ENCODE peak calls at places on chromosomes 16 and 17, in seven cellular contexts. X is HCT116, N is H1, Y is HepG2, O is SK-N-SH, I is K562, K is GM12878. M is an unnamed sample.

GRCh38 chr17:5467416-5467815 is 1.4 kb downstream of the DHX33 start:
- DNase-seq in I (no peak), Y (no peak), O (peak; percentile 54), X (no peak), K (no peak), N (no peak), M (no peak)

GRCh38 chr16:53968896-53969295 is 264.9 kb downstream of the FTO start:
- DNase-seq in O (no peak), Y (no peak), I (no peak), K (no peak), X (no peak), N (no peak), M (no peak)

GRCh38 chr16:85200471-85201278 is 88.4 kb upstream of the CIBAR2 start:
- DNase-seq in O (no peak), K (no peak), X (peak; percentile 54), I (no peak), Y (peak; percentile 56), N (no peak), M (no peak)

GRCh38 chr17:59837362-59838195 is 55.2 kb downstream of the TUBD1 start:
- DNase-seq in N (no peak), K (peak; percentile 97), Y (peak; percentile 100), X (peak; percentile 100), O (no peak), I (peak; percentile 84), M (peak; percentile 98)

GRCh38 chr16:3087836-3088235 is 11.3 kb downstream of the ZSCAN10 start:
- DNase-seq in Y (no peak), O (no peak), X (no peak), N (no peak), K (no peak), I (no peak), M (no peak)

GRCh38 chr16:9012848-9013507 is 49.3 kb upstream of the USP7 start:
- DNase-seq in Y (no peak), O (peak; percentile 79), I (peak; percentile 15), K (no peak), N (peak; percentile 82), X (no peak), M (no peak)

GRCh38 chr17:77304051-77304745 is 163.4 kb downstream of the SEC14L1 start:
- DNase-seq in Y (no peak), O (peak; percentile 58), K (no peak), X (no peak), N (no peak), I (no peak), M (no peak)

GRCh38 chr16:67150058-67150832 is 553 bp downstream of the B3GNT9 start:
- DNase-seq in O (peak; percentile 97), Y (no peak), N (no peak), K (no peak), X (no peak), I (peak; percentile 53), M (no peak)

GRCh38 chr17:15029469-15029868 is 235.7 kb downstream of the PMP22 start:
- DNase-seq in K (no peak), Y (no peak), O (no peak), N (no peak), X (no peak), I (no peak), M (no peak)

GRCh38 chr17:1089915-1090314 is 89.9 kb downstream of the ABR start:
- DNase-seq in Y (no peak), K (no peak), I (no peak), N (no peak), X (no peak), O (no peak), M (no peak)

GRCh38 chr17:66753126-66753920 is 81.6 kb upstream of the CACNG5 start:
- DNase-seq in K (no peak), N (no peak), X (no peak), I (peak; percentile 28), O (no peak), Y (no peak), M (no peak)
- TF ChIP-seq JUND in K (no peak), N (no peak), X (no peak), I (peak; percentile 64), O (no peak), Y (no peak), M (no peak)

DNA sequence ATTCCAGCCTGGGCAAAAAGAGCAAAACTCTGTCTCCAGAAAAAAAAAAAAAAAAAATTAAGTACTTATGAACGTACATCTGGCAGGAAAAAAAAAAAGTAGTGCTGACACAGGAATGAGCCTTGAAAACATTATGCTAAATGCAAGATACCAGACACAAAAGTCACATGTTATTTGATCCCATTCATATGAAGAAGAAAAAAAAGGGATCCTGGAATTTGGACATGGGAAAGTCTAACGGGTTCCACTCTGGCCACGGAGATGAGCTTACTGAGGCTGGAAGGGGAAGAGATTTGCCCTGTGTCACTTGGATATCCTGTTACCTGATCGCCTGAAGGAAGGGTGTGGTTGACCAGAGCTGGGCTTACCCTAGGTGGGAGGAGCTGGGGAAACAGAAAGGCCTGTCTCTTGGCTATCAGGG is 251.9 kb downstream of the PARN start:
- DNase-seq in O (no peak), I (peak; percentile 72), X (peak; percentile 77), K (no peak), Y (peak; percentile 52), N (no peak), M (no peak)
- TF ChIP-seq JUND in O (peak; percentile 43), I (no peak), X (no peak), K (no peak), Y (no peak), N (no peak), M (no peak)

GRCh38 chr17:55606431-55606830 is 95.2 kb upstream of the SMIM36 start:
- DNase-seq in Y (no peak), X (no peak), I (no peak), N (no peak), K (no peak), O (no peak), M (no peak)

GRCh38 chr17:55598495-55598894 is 87.2 kb upstream of the SMIM36 start:
- DNase-seq in O (no peak), Y (no peak), K (no peak), I (no peak), N (no peak), X (no peak), M (no peak)

GRCh38 chr17:55605705-55606104 is 94.5 kb upstream of the SMIM36 start:
- DNase-seq in K (no peak), X (no peak), Y (no peak), I (no peak), O (no peak), N (no peak), M (no peak)

GRCh38 chr17:55607736-55608341 is 96.6 kb upstream of the SMIM36 start:
- DNase-seq in O (no peak), Y (no peak), X (no peak), I (no peak), N (no peak), K (no peak), M (peak; percentile 55)

GRCh38 chr17:55601874-55602364 is 90.7 kb upstream of the SMIM36 start:
- DNase-seq in O (peak; percentile 52), X (peak; percentile 41), N (peak; percentile 21), Y (peak; percentile 39), K (no peak), I (peak; percentile 22), M (peak; percentile 64)
- TF ChIP-seq JUND in O (no peak), X (no peak), N (no peak), Y (no peak), K (no peak), I (peak; percentile 18), M (no peak)

GRCh38 chr17:75573994-75574393 is 13.6 kb upstream of the MYO15B start:
- DNase-seq in Y (no peak), N (no peak), K (no peak), I (no peak), O (no peak), X (no peak), M (no peak)

GRCh38 chr17:75576661-75577060 is 10.9 kb upstream of the MYO15B start:
- DNase-seq in Y (peak; percentile 86), I (no peak), O (no peak), X (no peak), K (no peak), N (no peak), M (no peak)

GRCh38 chr17:75574404-75575093 is 13.1 kb upstream of the MYO15B start:
- DNase-seq in O (no peak), I (no peak), K (no peak), N (no peak), X (no peak), Y (no peak), M (no peak)

GRCh38 chr17:75575728-75576127 is 11.9 kb upstream of the MYO15B start:
- DNase-seq in X (no peak), O (no peak), Y (no peak), K (no peak), N (no peak), I (no peak), M (no peak)

GRCh38 chr17:75575197-75575596 is 12.4 kb upstream of the MYO15B start:
- DNase-seq in I (no peak), O (no peak), Y (no peak), N (no peak), K (no peak), X (no peak), M (no peak)
- TF ChIP-seq JUND in I (no peak), O (no peak), Y (no peak), N (no peak), K (no peak), X (no peak), M (no peak)

M was measured in T47D.